ENCODE peak calls at places on chromosomes 13 and 19, in six cellular contexts. J is breast epithelium, S is cardiac muscle cell, G is A549, C is heart right ventricle, Q is Peyer's patch. W is an unnamed sample. For H3K4me1, the result is how much of the 10 kb centered on the place peaks cover.

GRCh38 chr13:60162096-60162495 is 1.6 kb downstream of the DIAPH3 start:
- DNase-seq in J (no peak), S (no peak), G (no peak), C (no peak), Q (no peak), W (no peak)

GRCh38 chr13:23799945-23800344 is 89.3 kb downstream of the MIPEP start:
- DNase-seq in J (no peak), S (no peak), G (no peak), C (no peak), Q (no peak), W (no peak)

GRCh38 chr19:48656840-48657474 is 11.0 kb upstream of the CA11 start:
- DNase-seq in J (no peak), S (no peak), G (no peak), C (no peak), Q (peak), W (no peak)

GRCh38 chr13:113927661-113928581 is 46.0 kb downstream of the C13orf46 start:
- DNase-seq in J (peak), S (no peak), G (no peak), C (no peak), Q (peak), W (no peak)

GRCh38 chr19:43966079-43966694 is 15.2 kb downstream of the ZNF221 start:
- DNase-seq in J (no peak), S (no peak), G (no peak), C (no peak), Q (no peak), W (no peak)

GRCh38 chr13:48783181-48783630 is 129.5 kb downstream of the CYSLTR2 start:
- DNase-seq in J (no peak), S (no peak), G (peak), C (peak), Q (peak), W (no peak)

GRCh38 chr19:3516675-3517207 is 10.6 kb downstream of the FZR1 start:
- DNase-seq in J (no peak), S (no peak), G (no peak), C (no peak), Q (peak), W (peak)

GRCh38 chr19:28615546-28615916 is 597.4 kb downstream of the UQCRFS1 start:
- DNase-seq in J (no peak), S (no peak), G (no peak), C (no peak), Q (no peak), W (no peak)

GRCh38 chr13:45575146-45575829 is 40.3 kb downstream of the ERICH6B start:
- DNase-seq in J (no peak), S (no peak), G (no peak), C (no peak), Q (no peak), W (no peak)

GRCh38 chr13:81659984-81660383 is 1319.1 kb upstream of the SPRY2 start:
- DNase-seq in J (no peak), S (no peak), G (no peak), C (no peak), Q (no peak), W (no peak)
- H3K4me1 ChIP-seq in J (under half), S (under half), G (under half), C (under half), Q (under half), W (under half)

GRCh38 chr19:33752945-33753344 is 43.7 kb upstream of the KCTD15 start:
- DNase-seq in J (no peak), S (no peak), G (no peak), C (no peak), Q (no peak), W (no peak)

GRCh38 chr19:33756177-33756576 is 40.5 kb upstream of the KCTD15 start:
- DNase-seq in J (no peak), S (no peak), G (no peak), C (no peak), Q (no peak), W (no peak)

GRCh38 chr19:33752018-33752790 is 44.5 kb upstream of the KCTD15 start:
- DNase-seq in J (no peak), S (no peak), G (no peak), C (no peak), Q (no peak), W (no peak)

GRCh38 chr19:33755314-33756020 is 41.2 kb upstream of the KCTD15 start:
- DNase-seq in J (no peak), S (no peak), G (no peak), C (no peak), Q (no peak), W (no peak)

GRCh38 chr19:33754361-33754760 is 42.3 kb upstream of the KCTD15 start:
- DNase-seq in J (no peak), S (no peak), G (no peak), C (no peak), Q (no peak), W (no peak)
- TF ChIP-seq CTCF in J (no peak), S (no peak), G (no peak), C (no peak), Q (no peak), W (no peak)

GRCh38 chr13:31945202-31945978 is 86.2 kb upstream of the FRY start:
- DNase-seq in J (peak), S (peak), G (no peak), C (peak), Q (peak), W (no peak)

GRCh38 chr13:31947105-31947504 is 84.5 kb upstream of the FRY start:
- DNase-seq in J (no peak), S (no peak), G (no peak), C (no peak), Q (no peak), W (no peak)

GRCh38 chr13:31944262-31945160 is 87.1 kb upstream of the FRY start:
- DNase-seq in J (no peak), S (no peak), G (no peak), C (no peak), Q (no peak), W (no peak)

GRCh38 chr13:31947506-31947905 is 84.1 kb upstream of the FRY start:
- DNase-seq in J (no peak), S (peak), G (no peak), C (no peak), Q (no peak), W (no peak)

GRCh38 chr13:31946091-31946770 is 85.3 kb upstream of the FRY start:
- DNase-seq in J (no peak), S (no peak), G (no peak), C (no peak), Q (no peak), W (no peak)
- H3K4me3 ChIP-seq in J (no peak), S (no peak), G (no peak), C (no peak), Q (no peak), W (no peak)

GRCh38 chr13:73167046-73167820 is 108.4 kb downstream of the KLF5 start:
- DNase-seq in J (no peak), S (no peak), G (no peak), C (no peak), Q (no peak), W (no peak)

GRCh38 chr13:73171242-73171641 is 112.4 kb downstream of the KLF5 start:
- DNase-seq in J (no peak), S (no peak), G (no peak), C (no peak), Q (peak), W (no peak)

GRCh38 chr13:73169971-73170370 is 111.2 kb downstream of the KLF5 start:
- DNase-seq in J (no peak), S (no peak), G (no peak), C (no peak), Q (no peak), W (no peak)

GRCh38 chr13:73168226-73168992 is 109.6 kb downstream of the KLF5 start:
- DNase-seq in J (no peak), S (no peak), G (no peak), C (no peak), Q (no peak), W (no peak)

GRCh38 chr13:73168993-73169401 is 110.2 kb downstream of the KLF5 start:
- DNase-seq in J (no peak), S (no peak), G (no peak), C (no peak), Q (no peak), W (no peak)
- H3K4me1 ChIP-seq in J (under half), S (under half), G (under half), C (under half), Q (under half), W (under half)

DNA sequence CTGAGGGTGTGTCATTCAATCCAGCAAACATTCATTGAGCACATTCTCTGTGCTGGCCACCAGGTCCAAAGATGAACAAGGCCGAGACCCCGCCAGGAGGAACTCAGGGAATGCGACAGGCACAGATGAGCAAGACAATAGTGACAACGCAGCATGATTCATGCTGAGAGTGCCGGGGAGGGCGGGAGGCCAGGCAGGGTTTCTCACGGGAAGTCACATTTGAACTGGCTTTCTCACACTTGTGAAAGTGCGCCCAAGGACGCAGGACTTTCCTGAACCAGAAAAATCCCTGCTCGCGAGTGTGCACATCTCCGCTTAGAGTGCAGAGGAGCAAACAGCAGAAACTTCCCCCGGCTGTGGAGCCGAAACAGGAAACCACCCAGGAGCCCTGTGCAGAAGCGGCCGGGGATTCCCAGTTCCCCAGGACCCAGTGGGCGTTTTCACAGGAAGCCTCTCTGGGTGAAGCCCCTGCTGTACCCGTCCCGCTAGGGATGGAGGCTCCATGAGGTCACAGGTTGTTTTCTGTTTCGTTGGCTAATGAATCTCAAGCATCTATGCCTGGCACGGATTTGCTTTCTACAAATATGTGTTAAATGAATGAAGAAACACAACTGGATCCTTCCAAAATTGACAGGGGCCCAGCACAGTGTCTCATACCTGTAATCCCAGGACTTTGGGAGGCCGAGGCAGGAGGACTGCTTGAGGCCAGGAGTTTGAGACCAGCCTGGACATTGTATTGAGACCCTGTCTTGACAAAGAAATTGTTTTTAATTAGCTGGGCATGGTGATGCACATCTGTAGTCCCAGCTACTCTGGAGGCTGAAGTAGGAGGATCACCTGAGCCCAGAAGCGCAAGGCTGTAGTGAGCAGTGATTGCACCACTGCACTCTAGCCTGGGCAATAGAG is 68.4 kb upstream of the TM9SF2 start:
- DNase-seq in J (no peak), S (peak), G (peak), C (peak), Q (peak), W (peak)
- TF ChIP-seq CTCF in J (no peak), S (no peak), G (no peak), C (no peak), Q (no peak), W (no peak)

DNA sequence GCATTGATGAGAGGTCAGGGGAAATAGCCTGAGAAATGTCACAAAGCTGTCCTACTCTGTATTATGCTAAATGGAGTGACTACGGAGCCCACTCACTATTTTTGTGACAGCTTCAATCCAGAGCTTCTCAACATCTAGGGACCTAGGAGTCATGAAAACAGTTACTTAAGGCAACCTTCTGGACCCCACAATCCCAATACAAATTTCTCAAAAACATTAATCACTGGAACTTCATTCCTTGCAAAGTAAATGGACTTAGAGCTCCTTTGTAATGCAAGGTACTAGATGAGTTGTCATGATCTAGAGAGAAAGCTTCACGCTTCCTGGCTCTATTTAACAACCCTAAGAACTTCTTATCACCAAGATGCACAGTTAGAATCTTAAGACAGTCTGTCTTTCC is 2.6 kb upstream of the RAP2A start:
- DNase-seq in J (no peak), S (no peak), G (no peak), C (no peak), Q (no peak), W (no peak)
- H3K4me3 ChIP-seq in J (no peak), S (no peak), G (no peak), C (no peak), Q (no peak), W (no peak)

W was measured in CD8-positive, alpha-beta T cell.